ENCODE peak calls at places on chromosomes 2 and 18, in nine cellular contexts. S, F, N, T, I, X, J, R and V are unnamed samples.

GRCh38 chr2:108067820-108068405 is 81.6 kb downstream of the SLC5A7 start:
- DNase-seq in S (no peak), F (no peak), N (no peak), T (no peak), I (no peak), X (no peak), J (no peak), R (no peak), V (no peak)

GRCh38 chr2:139694327-139694726 is 914.1 kb upstream of the NXPH2 start:
- DNase-seq in S (no peak), F (no peak), N (no peak), T (no peak), I (no peak), X (no peak), J (no peak), R (no peak), V (no peak)

GRCh38 chr2:217054791-217055190 is 194.9 kb upstream of the TNP1 start:
- DNase-seq in S (no peak), F (no peak), N (no peak), T (no peak), I (peak; percentile 40), X (no peak), J (no peak), R (no peak), V (no peak)

GRCh38 chr2:240638517-240639160 is 13.4 kb downstream of the GPR35 start:
- DNase-seq in S (peak; percentile 72), F (no peak), N (peak; percentile 17), T (no peak), I (no peak), X (no peak), J (no peak), R (no peak), V (no peak)

GRCh38 chr2:138689705-138690104 is 90.5 kb downstream of the NXPH2 start:
- DNase-seq in S (no peak), F (peak; percentile 16), N (no peak), T (peak; percentile 28), I (no peak), X (no peak), J (peak; percentile 23), R (no peak), V (no peak)

GRCh38 chr2:26008851-26009566 is 24.9 kb upstream of the RAB10 start:
- DNase-seq in S (no peak), F (no peak), N (peak; percentile 85), T (no peak), I (peak; percentile 57), X (no peak), J (no peak), R (peak; percentile 43), V (peak; percentile 66)

GRCh38 chr2:31151501-31151900 is 13.3 kb upstream of the GALNT14 start:
- DNase-seq in S (no peak), F (no peak), N (no peak), T (no peak), I (no peak), X (no peak), J (no peak), R (no peak), V (no peak)

GRCh38 chr2:120133572-120134244 is 89.5 kb downstream of the TMEM185B start:
- DNase-seq in S (no peak), F (no peak), N (no peak), T (no peak), I (no peak), X (no peak), J (no peak), R (no peak), V (no peak)

GRCh38 chr2:31429759-31430438 is 15.4 kb upstream of the XDH start:
- DNase-seq in S (no peak), F (peak; percentile 26), N (peak; percentile 29), T (no peak), I (no peak), X (peak; percentile 40), J (peak; percentile 44), R (peak; percentile 48), V (no peak)

GRCh38 chr2:203122317-203122998 is 107.8 kb downstream of the NBEAL1 start:
- DNase-seq in S (no peak), F (no peak), N (no peak), T (no peak), I (no peak), X (no peak), J (no peak), R (no peak), V (no peak)

GRCh38 chr2:216698895-216699294 is 3.5 kb upstream of the IGFBP5 start:
- DNase-seq in S (peak; percentile 49), F (peak; percentile 37), N (peak; percentile 62), T (no peak), I (peak; percentile 54), X (no peak), J (no peak), R (peak; percentile 48), V (peak; percentile 31)

GRCh38 chr2:96965781-96966514 is 20.4 kb downstream of the FAM178B start:
- DNase-seq in S (peak; percentile 24), F (no peak), N (no peak), T (no peak), I (no peak), X (no peak), J (no peak), R (no peak), V (no peak)

GRCh38 chr2:21104030-21104660 is 19.6 kb upstream of the TDRD15 start:
- DNase-seq in S (no peak), F (no peak), N (no peak), T (no peak), I (no peak), X (no peak), J (no peak), R (no peak), V (no peak)

GRCh38 chr18:35371412-35372195 is 5.5 kb downstream of the ZNF396 start:
- DNase-seq in S (no peak), F (no peak), N (peak; percentile 80), T (no peak), I (no peak), X (no peak), J (no peak), R (no peak), V (peak; percentile 40)

GRCh38 chr18:74773171-74773624 is 175.5 kb downstream of the ZNF407 start:
- DNase-seq in S (no peak), F (no peak), N (no peak), T (no peak), I (no peak), X (no peak), J (no peak), R (no peak), V (no peak)

GRCh38 chr2:222518570-222519381 is 94.4 kb downstream of the SGPP2 start:
- DNase-seq in S (no peak), F (no peak), N (peak; percentile 51), T (no peak), I (no peak), X (no peak), J (no peak), R (peak; percentile 10), V (peak; percentile 61)

GRCh38 chr2:217953531-217953932 is 49.3 kb downstream of the TNS1 start:
- DNase-seq in S (no peak), F (no peak), N (no peak), T (no peak), I (no peak), X (no peak), J (no peak), R (no peak), V (no peak)

GRCh38 chr2:98757904-98758421 is 27.0 kb upstream of the MGAT4A start:
- DNase-seq in S (peak; percentile 84), F (peak; percentile 75), N (peak; percentile 94), T (peak; percentile 48), I (peak; percentile 86), X (peak; percentile 54), J (peak; percentile 52), R (peak; percentile 27), V (peak; percentile 68)

GRCh38 chr18:74788657-74789056 is 191.0 kb downstream of the ZNF407 start:
- DNase-seq in S (no peak), F (no peak), N (no peak), T (no peak), I (no peak), X (no peak), J (no peak), R (no peak), V (no peak)

GRCh38 chr2:9284521-9285297 is 78.1 kb downstream of the ASAP2 start:
- DNase-seq in S (no peak), F (no peak), N (no peak), T (no peak), I (no peak), X (no peak), J (no peak), R (no peak), V (no peak)

GRCh38 chr2:168165985-168166901 is 81.2 kb downstream of the STK39 start:
- DNase-seq in S (no peak), F (no peak), N (no peak), T (no peak), I (no peak), X (no peak), J (no peak), R (no peak), V (no peak)

GRCh38 chr2:102226612-102227351 is 40.0 kb downstream of the IL1RL2 start:
- DNase-seq in S (no peak), F (no peak), N (no peak), T (no peak), I (no peak), X (no peak), J (no peak), R (no peak), V (no peak)

GRCh38 chr2:101223814-101224231 is 28.9 kb upstream of the CNOT11 start:
- DNase-seq in S (no peak), F (peak; percentile 72), N (peak; percentile 87), T (peak; percentile 21), I (no peak), X (peak; percentile 24), J (peak; percentile 61), R (no peak), V (peak; percentile 57)

GRCh38 chr2:39023649-39024048 is 97.2 kb downstream of the SOS1 start:
- DNase-seq in S (no peak), F (no peak), N (no peak), T (no peak), I (no peak), X (no peak), J (no peak), R (no peak), V (no peak)

GRCh38 chr18:9595197-9595596 is 19.2 kb downstream of the PPP4R1 start:
- DNase-seq in S (no peak), F (no peak), N (no peak), T (no peak), I (no peak), X (no peak), J (no peak), R (no peak), V (no peak)

GRCh38 chr2:160652236-160652635 is 158.6 kb upstream of the RBMS1 start:
- DNase-seq in S (peak; percentile 68), F (peak; percentile 84), N (peak; percentile 12), T (peak; percentile 62), I (peak; percentile 13), X (peak; percentile 59), J (peak; percentile 60), R (no peak), V (no peak)

GRCh38 chr2:12498286-12498685 is 218.4 kb upstream of the TRIB2 start:
- DNase-seq in S (no peak), F (no peak), N (no peak), T (no peak), I (no peak), X (no peak), J (no peak), R (no peak), V (no peak)

GRCh38 chr2:156687715-156688114 is 251.5 kb downstream of the GPD2 start:
- DNase-seq in S (no peak), F (no peak), N (no peak), T (no peak), I (no peak), X (no peak), J (no peak), R (no peak), V (no peak)

GRCh38 chr2:241848761-241849615 is 9.7 kb downstream of the PDCD1 start:
- DNase-seq in S (peak; percentile 64), F (no peak), N (no peak), T (no peak), I (no peak), X (no peak), J (peak; percentile 9), R (no peak), V (no peak)

GRCh38 chr2:191109888-191110287 is 40.9 kb downstream of the STAT4 start:
- DNase-seq in S (no peak), F (no peak), N (no peak), T (peak; percentile 50), I (peak; percentile 56), X (no peak), J (peak; percentile 74), R (no peak), V (no peak)

GRCh38 chr2:708667-709066 is 31.5 kb upstream of the TMEM18 start:
- DNase-seq in S (no peak), F (no peak), N (no peak), T (no peak), I (no peak), X (no peak), J (no peak), R (no peak), V (no peak)